ENCODE peak calls at places on chromosomes 6 and 20, in four cellular contexts. O is colonic mucosa, I is breast epithelium, V is AG04450. D is an unnamed sample.

GRCh38 chr6:129100164-129100563 is 217.2 kb downstream of the LAMA2 start:
- DNase-seq in O (no peak), V (no peak), I (no peak), D (no peak)

GRCh38 chr6:116289876-116290275 is 10.1 kb upstream of the TSPYL1 start:
- DNase-seq in O (no peak), V (no peak), I (no peak), D (no peak)

GRCh38 chr20:22339091-22339881 is 245.1 kb downstream of the FOXA2 start:
- DNase-seq in I (no peak), V (peak; percentile 4), O (peak; percentile 78), D (no peak)

GRCh38 chr6:2429460-2429859 is 184.1 kb upstream of the GMDS start:
- DNase-seq in O (peak; percentile 33), V (peak; percentile 13), I (no peak), D (no peak)

GRCh38 chr6:4973972-4974885 is 29.6 kb downstream of the RPP40 start:
- DNase-seq in O (no peak), V (peak; percentile 37), I (no peak), D (peak; percentile 84)

GRCh38 chr6:166750125-166750793 is 123.2 kb upstream of the RPS6KA2 start:
- DNase-seq in I (no peak), O (no peak), V (no peak), D (no peak)

GRCh38 chr6:150288456-150288855 is 80.4 kb upstream of the IYD start:
- DNase-seq in O (no peak), I (no peak), V (no peak), D (no peak)

GRCh38 chr6:21022343-21023107 is 488.3 kb downstream of the CDKAL1 start:
- DNase-seq in I (no peak), V (peak; percentile 48), O (peak; percentile 29), D (no peak)

GRCh38 chr6:40708049-40708448 is 120.9 kb upstream of the LRFN2 start:
- DNase-seq in V (no peak), O (no peak), I (no peak), D (no peak)

GRCh38 chr6:37994238-37994637 is 174.7 kb downstream of the ZFAND3 start:
- DNase-seq in O (no peak), V (no peak), I (no peak), D (no peak)

GRCh38 chr20:2986466-2986865 is 57.0 kb upstream of the GNRH2 start:
- DNase-seq in O (no peak), I (no peak), V (no peak), D (peak; percentile 17)

GRCh38 chr6:72855471-72855870 is 233.6 kb downstream of the KCNQ5 start:
- DNase-seq in I (no peak), V (no peak), O (no peak), D (no peak)

GRCh38 chr6:28137458-28138020 is 4.1 kb upstream of the ZKSCAN8 start:
- DNase-seq in O (no peak), I (no peak), V (no peak), D (no peak)

GRCh38 chr6:49515485-49516146 is 15.9 kb downstream of the GLYATL3 start:
- DNase-seq in V (no peak), I (no peak), O (no peak), D (no peak)

GRCh38 chr6:31202259-31203166 is 32.0 kb upstream of the POU5F1 start:
- DNase-seq in O (peak; percentile 35), V (no peak), I (no peak), D (no peak)

GRCh38 chr6:126041516-126042447 is 55.4 kb downstream of the TRMT11 start:
- DNase-seq in I (no peak), O (no peak), V (no peak), D (no peak)

GRCh38 chr6:48135352-48136084 is 24.5 kb upstream of the PTCHD4 start:
- DNase-seq in O (no peak), I (no peak), V (no peak), D (no peak)

GRCh38 chr20:37598611-37599342 is 71.1 kb upstream of the BLCAP start:
- DNase-seq in I (no peak), O (no peak), V (no peak), D (no peak)

GRCh38 chr6:133184798-133185380 is 56.3 kb upstream of the EYA4 start:
- DNase-seq in I (no peak), O (no peak), V (no peak), D (no peak)

GRCh38 chr6:123352279-123352678 is 284.5 kb downstream of the TRDN start:
- DNase-seq in V (no peak), I (no peak), O (no peak), D (no peak)

GRCh38 chr6:40959781-40960327 is 79.2 kb downstream of the UNC5CL start:
- DNase-seq in O (no peak), V (no peak), I (no peak), D (no peak)

GRCh38 chr20:4022386-4023350 is 7.3 kb upstream of the RNF24 start:
- DNase-seq in I (no peak), O (no peak), V (no peak), D (no peak)

GRCh38 chr6:32501016-32501415 is 29.1 kb downstream of the HLA-DRB5 start:
- DNase-seq in V (no peak), I (no peak), O (no peak), D (no peak)

GRCh38 chr6:44278316-44278715 is 8.1 kb downstream of the TMEM151B start:
- DNase-seq in V (no peak), I (no peak), O (no peak), D (no peak)

GRCh38 chr6:31350551-31350950 is 6.4 kb downstream of the HLA-B start:
- DNase-seq in O (no peak), V (no peak), I (no peak), D (no peak)

GRCh38 chr6:33018904-33019303 is 9.5 kb upstream of the HLA-DOA start:
- DNase-seq in V (no peak), I (no peak), O (peak; percentile 63), D (peak; percentile 65)

GRCh38 chr20:44485830-44486198 is 10.1 kb downstream of the TTPAL start:
- DNase-seq in O (no peak), I (no peak), V (no peak), D (no peak)

GRCh38 chr6:4805553-4806307 is 29.5 kb downstream of the CDYL start:
- DNase-seq in O (peak; percentile 80), V (no peak), I (no peak), D (peak; percentile 34)

GRCh38 chr20:8790442-8791074 is 278.3 kb upstream of the PLCB4 start:
- DNase-seq in I (no peak), O (peak; percentile 63), V (peak; percentile 15), D (no peak)

GRCh38 chr20:1526896-1527295 is 30.6 kb downstream of the SIRPD start:
- DNase-seq in V (no peak), I (no peak), O (no peak), D (no peak)

GRCh38 chr6:53103993-53104675 is 38.9 kb downstream of the FBXO9 start:
- DNase-seq in V (no peak), I (no peak), O (no peak), D (no peak)

GRCh38 chr6:168318090-168318489 is 1.5 kb downstream of the DACT2 start:
- DNase-seq in V (no peak), I (no peak), O (no peak), D (no peak)

GRCh38 chr6:70413829-70414494 is 654 bp downstream of the FAM135A start:
- DNase-seq in V (no peak), I (no peak), O (peak; percentile 42), D (no peak)

GRCh38 chr6:27237089-27237723 is 10.3 kb upstream of the PRSS16 start:
- DNase-seq in I (no peak), O (peak; percentile 37), V (no peak), D (no peak)

GRCh38 chr20:2470432-2471193 is at the start of gene SNRPB:
- DNase-seq in V (peak; percentile 97), I (peak; percentile 97), O (peak; percentile 98), D (peak; percentile 95)

GRCh38 chr20:48926267-48926666 is 4.8 kb downstream of the ARFGEF2 start:
- DNase-seq in I (no peak), O (no peak), V (no peak), D (no peak)
- H3K4me3 ChIP-seq in I (no peak overlapping the region), O (no peak overlapping the region), V (no peak overlapping the region), D (no peak overlapping the region)

DNA sequence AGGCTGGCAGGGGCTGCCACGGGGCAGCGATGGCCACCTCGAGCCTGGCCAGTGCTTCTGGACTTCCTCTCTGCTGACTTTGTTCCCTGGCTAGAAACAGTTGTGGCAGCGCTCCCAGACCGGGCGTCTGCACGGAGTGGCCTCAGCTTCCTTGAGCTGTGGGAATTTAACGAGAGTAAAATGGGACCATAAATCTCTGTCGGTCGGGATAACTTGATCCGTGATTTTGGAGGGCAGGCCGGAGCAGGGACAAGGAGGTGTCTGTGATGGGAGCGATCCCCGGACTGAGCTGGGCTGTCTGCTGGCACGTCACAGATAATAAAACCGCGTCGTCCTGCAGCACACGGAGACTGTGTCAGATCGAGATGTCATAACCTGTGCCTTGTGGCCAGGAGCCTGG is 6.3 kb upstream of the RBBP8NL start:
- DNase-seq in O (peak; percentile 69), V (no peak), I (no peak), D (no peak)
- H3K27me3 ChIP-seq in O (no peaks in the 10 kb centered on the region), V (peaks cover 56% of the 10 kb centered on the region), I (peaks cover 19% of the 10 kb centered on the region), D (peaks cover 8% of the 10 kb centered on the region)

GRCh38 chr20:53660078-53660909 is 66.7 kb upstream of the ZNF217 start:
- DNase-seq in V (no peak), O (peak; percentile 60), I (no peak), D (peak; percentile 19)
- H3K4me3 ChIP-seq in V (peak overlapping the region; percentile 43), O (peak overlapping the region; percentile 39), I (peak overlapping the region; percentile 73), D (peak overlapping the region; percentile 60)

GRCh38 chr6:10400330-10400729 is 14.5 kb downstream of the TFAP2A start:
- DNase-seq in O (no peak), I (no peak), V (no peak), D (no peak)
- H3K27me3 ChIP-seq in O (peaks cover 42% of the 10 kb centered on the region), I (peaks cover 3% of the 10 kb centered on the region), V (peaks cover 21% of the 10 kb centered on the region), D (peaks cover 74% of the 10 kb centered on the region)

DNA sequence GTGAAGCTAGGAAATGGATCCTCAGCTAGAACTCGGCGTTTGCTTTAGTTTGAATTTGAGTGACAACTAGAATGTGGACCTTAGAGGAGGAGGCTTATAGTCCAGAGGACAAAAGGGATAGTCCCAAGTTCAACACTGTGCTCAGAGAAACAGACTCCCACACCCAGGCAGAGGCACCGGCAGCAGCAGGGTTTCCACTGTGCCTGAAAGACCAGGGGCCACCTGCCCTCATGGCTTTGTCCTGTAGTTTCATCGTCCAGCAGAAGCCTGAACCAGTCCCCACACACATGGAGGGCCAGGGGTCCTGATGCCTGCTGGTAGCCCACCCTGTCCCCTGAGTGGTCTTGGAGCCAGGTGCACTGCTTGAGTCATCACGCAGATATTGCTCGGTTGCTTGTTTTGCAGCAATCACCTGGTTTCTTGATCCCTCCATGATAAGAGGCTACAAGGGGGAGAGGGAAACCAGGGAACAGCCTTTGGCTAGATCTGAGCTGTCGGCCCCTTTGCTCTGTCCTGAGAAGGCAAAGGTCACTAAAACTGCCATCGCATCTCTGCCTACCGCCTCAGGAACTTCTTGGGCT is 7.2 kb upstream of the ACSS1 start:
- DNase-seq in O (no peak), I (peak; percentile 37), V (no peak), D (peak; percentile 19)
- H3K4me3 ChIP-seq in O (no peak overlapping the region), I (no peak overlapping the region), V (no peak overlapping the region), D (no peak overlapping the region)

DNA sequence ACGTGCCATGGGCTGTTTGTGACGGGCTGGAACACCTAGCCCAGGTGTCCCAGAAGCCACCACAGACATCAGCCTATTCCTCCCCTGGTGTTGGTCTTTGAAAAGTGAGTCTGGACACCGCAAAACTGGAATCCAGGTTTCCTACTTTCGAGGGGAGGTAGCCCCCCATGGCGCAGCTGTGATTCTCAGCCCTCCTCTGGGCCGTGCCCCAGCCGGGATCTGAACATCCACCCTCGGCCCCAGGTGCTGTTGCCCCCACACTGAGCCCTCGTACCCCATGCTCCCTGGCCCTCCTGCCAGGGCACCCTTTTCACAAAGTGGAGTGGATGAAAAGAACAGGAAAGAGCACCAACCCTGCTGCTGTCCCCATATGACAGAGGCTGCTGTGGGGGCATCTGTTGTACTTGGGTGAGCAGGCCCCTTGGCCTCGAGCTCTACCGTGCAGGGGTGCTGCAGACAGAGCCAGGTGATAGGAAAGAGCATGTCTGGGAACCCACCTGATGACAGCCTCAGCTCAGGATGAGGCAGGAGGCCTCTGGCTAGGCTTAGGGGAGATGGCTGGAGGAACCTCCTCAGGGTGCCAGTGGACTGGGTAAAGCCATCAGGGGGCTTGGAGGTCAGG is 18.8 kb upstream of the MAS1L start:
- DNase-seq in O (peak; percentile 4), I (no peak), V (no peak), D (no peak)
- H3K27me3 ChIP-seq in O (no peaks in the 10 kb centered on the region), I (no peaks in the 10 kb centered on the region), V (no peaks in the 10 kb centered on the region), D (no peaks in the 10 kb centered on the region)

D was measured in psoas muscle.